ENCODE peak calls at places on chromosomes 2 and 18, in six cellular contexts. M is right atrium auricular region, D is heart right ventricle, Z is ovary, O is adipocyte, U is body of pancreas. I is an unnamed sample. For H3K9me3 and H3K27me3, the result is how much of the 10 kb centered on the place peaks cover.

GRCh38 chr18:4578449-4578848 is 123.3 kb upstream of the DLGAP1 start:
- DNase-seq in M (no peak), D (no peak), Z (no peak), O (no peak), U (no peak), I (no peak)

GRCh38 chr18:34576622-34577021 is 133.5 kb upstream of the DTNA start:
- DNase-seq in M (no peak), D (no peak), Z (no peak), O (no peak), U (no peak), I (no peak)

GRCh38 chr2:131641414-131642206 is 113.9 kb downstream of the CCDC74A start:
- DNase-seq in M (no peak), D (no peak), Z (no peak), O (peak), U (no peak), I (no peak)

GRCh38 chr2:162520959-162521358 is 177.0 kb downstream of the GCA start:
- DNase-seq in M (no peak), D (no peak), Z (no peak), O (no peak), U (no peak), I (no peak)

GRCh38 chr18:34023471-34023870 is 201.2 kb downstream of the NOL4 start:
- DNase-seq in M (no peak), D (no peak), Z (no peak), O (peak), U (no peak), I (no peak)

GRCh38 chr2:157536815-157537214 is 91.8 kb downstream of the ACVR1C start:
- DNase-seq in M (no peak), D (no peak), Z (no peak), O (no peak), U (no peak), I (no peak)

GRCh38 chr2:233429175-233429897 is 75.0 kb downstream of the DGKD start:
- DNase-seq in M (no peak), D (no peak), Z (no peak), O (no peak), U (no peak), I (no peak)

GRCh38 chr2:85733121-85733960 is 20.4 kb upstream of the ATOH8 start:
- DNase-seq in M (no peak), D (no peak), Z (no peak), O (no peak), U (no peak), I (no peak)

GRCh38 chr2:172680595-172681176 is 55.0 kb upstream of the RAPGEF4 start:
- DNase-seq in M (no peak), D (no peak), Z (no peak), O (no peak), U (no peak), I (no peak)

GRCh38 chr2:112777036-112777435 is 7.3 kb downstream of the IL1A start:
- DNase-seq in M (no peak), D (no peak), Z (no peak), O (no peak), U (no peak), I (no peak)

GRCh38 chr2:133346654-133347053 is 221.6 kb downstream of the NCKAP5 start:
- DNase-seq in M (no peak), D (no peak), Z (no peak), O (peak), U (no peak), I (no peak)

GRCh38 chr2:141423212-141423611 is 707.6 kb downstream of the LRP1B start:
- DNase-seq in M (no peak), D (no peak), Z (no peak), O (no peak), U (no peak), I (no peak)

GRCh38 chr2:177478907-177479306 is 86.3 kb downstream of the AGPS start:
- DNase-seq in M (no peak), D (no peak), Z (no peak), O (no peak), U (no peak), I (no peak)

GRCh38 chr18:12679183-12679786 is 21.4 kb upstream of the SPIRE1 start:
- DNase-seq in M (peak), D (peak), Z (peak), O (peak), U (no peak), I (peak)

DNA sequence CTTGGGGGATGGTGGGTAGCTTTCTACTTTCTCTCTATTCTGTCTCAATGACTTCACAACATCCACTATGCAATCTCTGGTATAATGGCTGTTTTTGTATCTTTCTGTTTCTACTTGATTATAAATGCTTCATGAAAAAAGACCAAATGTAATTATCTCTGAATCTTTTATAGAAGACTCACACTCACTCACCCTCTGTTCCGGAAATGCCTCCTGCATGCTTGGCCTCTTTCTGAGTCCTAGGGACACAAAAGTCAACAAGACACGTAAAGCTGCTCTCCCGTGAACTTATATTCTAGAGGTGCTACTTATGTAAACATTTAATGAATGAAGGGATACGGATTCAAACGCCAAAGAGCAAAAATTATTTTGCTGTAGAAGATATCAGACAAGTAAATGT is 502.2 kb upstream of the SOX11 start:
- DNase-seq in M (no peak), D (no peak), Z (no peak), O (no peak), U (no peak), I (no peak)
- H3K9me3 ChIP-seq in M (under half), D (under half), Z (under half), O (under half), U (under half), I (under half)

DNA sequence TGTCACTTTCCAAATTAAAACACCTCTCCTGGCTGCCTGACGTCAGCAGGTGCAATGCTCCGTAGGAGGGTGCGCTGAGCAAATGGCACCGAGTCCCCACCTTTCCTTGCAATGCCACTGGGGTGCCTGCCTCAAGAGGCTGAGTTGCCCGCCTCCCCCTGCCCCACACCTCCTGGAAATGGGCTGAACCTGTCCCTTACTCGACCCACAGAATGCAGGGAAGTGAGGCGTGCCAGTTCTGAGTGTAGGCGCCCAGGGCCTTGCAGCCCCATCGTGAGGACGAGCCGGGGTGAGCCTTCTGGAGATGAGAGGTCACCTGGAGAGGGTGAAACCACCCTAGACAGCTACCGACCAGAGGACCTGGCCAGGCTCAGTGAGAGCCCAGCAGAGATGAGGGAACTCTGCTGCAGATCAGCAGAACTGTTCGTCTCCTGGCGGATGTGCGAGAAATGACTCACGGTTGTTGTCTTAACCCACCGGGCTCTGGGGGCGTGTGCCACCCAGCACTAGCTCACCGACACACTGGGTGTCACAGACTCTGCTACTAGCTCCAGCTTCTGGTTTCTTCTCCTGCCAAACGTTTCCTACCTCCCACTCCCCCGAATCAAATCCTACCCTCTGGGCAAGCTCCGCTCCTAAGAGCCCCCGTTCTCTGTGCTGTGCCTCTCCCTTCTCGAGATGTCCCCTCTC is 168.7 kb upstream of the HDAC4 start:
- DNase-seq in M (no peak), D (no peak), Z (no peak), O (no peak), U (no peak), I (no peak)
- H3K27me3 ChIP-seq in M (under half), D (under half), Z (under half), O (under half), U (under half), I (under half)

DNA sequence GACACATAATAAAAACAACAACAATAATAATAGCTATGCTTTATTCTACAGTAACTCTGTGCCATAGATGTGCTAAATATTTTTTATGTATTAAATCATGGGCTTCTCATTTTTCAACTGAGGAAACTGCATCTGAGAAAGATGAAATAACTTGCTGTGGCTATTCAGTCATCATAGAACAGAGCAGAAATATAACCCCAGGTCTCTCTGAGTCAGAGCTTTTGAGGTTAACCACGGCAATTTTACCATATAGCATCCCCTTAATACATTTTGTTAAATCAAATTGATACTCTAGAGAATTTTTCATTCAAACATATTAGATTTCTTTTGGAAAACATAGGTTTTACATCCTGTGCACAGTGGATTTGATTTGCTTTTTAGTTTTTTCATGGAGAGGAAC is 586.6 kb upstream of the KLHL29 start:
- DNase-seq in M (no peak), D (no peak), Z (no peak), O (no peak), U (no peak), I (no peak)
- H3K9me3 ChIP-seq in M (under half), D (under half), Z (under half), O (under half), U (under half), I (under half)

GRCh38 chr2:29420484-29420883 is 305.3 kb downstream of the CLIP4 start:
- DNase-seq in M (no peak), D (no peak), Z (no peak), O (no peak), U (no peak), I (no peak)
- H3K27me3 ChIP-seq in M (under half), D (under half), Z (under half), O (under half), U (under half), I (under half)

GRCh38 chr2:89781962-89782361 is 1090.5 kb downstream of the RPIA start:
- DNase-seq in M (no peak), D (no peak), Z (no peak), O (no peak), U (no peak), I (no peak)
- H3K9me3 ChIP-seq in M (under half), D (half or more), Z (under half), O (half or more), U (under half), I (under half)

GRCh38 chr2:74512744-74513604 is 1.3 kb upstream of the TLX2 start:
- DNase-seq in M (no peak), D (no peak), Z (peak), O (no peak), U (no peak), I (no peak)
- H3K27me3 ChIP-seq in M (under half), D (half or more), Z (under half), O (half or more), U (half or more), I (half or more)

DNA sequence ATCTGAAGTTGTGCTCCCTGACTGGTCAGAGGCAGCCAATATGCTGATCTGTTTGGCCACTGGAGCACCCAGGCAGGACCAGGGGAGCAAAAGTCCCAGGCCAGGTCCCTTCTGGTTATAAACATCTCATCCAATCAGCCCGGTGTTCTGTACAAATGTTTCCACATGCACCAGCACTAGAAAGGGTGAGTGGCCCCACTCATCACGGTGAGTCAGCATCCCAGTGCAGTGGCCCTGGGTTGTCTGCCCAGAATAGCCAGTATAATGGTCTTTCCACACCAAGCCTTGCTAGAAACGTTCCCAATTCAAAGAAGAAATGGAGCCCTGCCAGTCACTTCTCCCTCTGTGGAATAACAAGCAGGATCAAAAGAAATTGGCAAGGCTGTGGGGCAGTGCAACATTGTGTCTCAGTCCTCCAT is 175.0 kb downstream of the SEPTIN10 start:
- DNase-seq in M (peak), D (no peak), Z (no peak), O (peak), U (no peak), I (no peak)
- H3K9me3 ChIP-seq in M (under half), D (under half), Z (under half), O (under half), U (under half), I (under half)

GRCh38 chr2:14633031-14633430 is 514 bp downstream of the LRATD1 start:
- DNase-seq in M (no peak), D (no peak), Z (peak), O (no peak), U (peak), I (peak)
- H3K27me3 ChIP-seq in M (under half), D (under half), Z (under half), O (under half), U (under half), I (under half)

GRCh38 chr18:48371854-48372598 is 37.2 kb downstream of the ZBTB7C start:
- DNase-seq in M (peak), D (no peak), Z (no peak), O (no peak), U (no peak), I (no peak)

GRCh38 chr18:48376934-48377333 is 32.2 kb downstream of the ZBTB7C start:
- DNase-seq in M (no peak), D (no peak), Z (no peak), O (no peak), U (no peak), I (no peak)

GRCh38 chr18:48376406-48376805 is 32.8 kb downstream of the ZBTB7C start:
- DNase-seq in M (peak), D (no peak), Z (no peak), O (no peak), U (no peak), I (no peak)

GRCh38 chr18:48375150-48375790 is 33.9 kb downstream of the ZBTB7C start:
- DNase-seq in M (peak), D (no peak), Z (no peak), O (no peak), U (no peak), I (no peak)

DNA sequence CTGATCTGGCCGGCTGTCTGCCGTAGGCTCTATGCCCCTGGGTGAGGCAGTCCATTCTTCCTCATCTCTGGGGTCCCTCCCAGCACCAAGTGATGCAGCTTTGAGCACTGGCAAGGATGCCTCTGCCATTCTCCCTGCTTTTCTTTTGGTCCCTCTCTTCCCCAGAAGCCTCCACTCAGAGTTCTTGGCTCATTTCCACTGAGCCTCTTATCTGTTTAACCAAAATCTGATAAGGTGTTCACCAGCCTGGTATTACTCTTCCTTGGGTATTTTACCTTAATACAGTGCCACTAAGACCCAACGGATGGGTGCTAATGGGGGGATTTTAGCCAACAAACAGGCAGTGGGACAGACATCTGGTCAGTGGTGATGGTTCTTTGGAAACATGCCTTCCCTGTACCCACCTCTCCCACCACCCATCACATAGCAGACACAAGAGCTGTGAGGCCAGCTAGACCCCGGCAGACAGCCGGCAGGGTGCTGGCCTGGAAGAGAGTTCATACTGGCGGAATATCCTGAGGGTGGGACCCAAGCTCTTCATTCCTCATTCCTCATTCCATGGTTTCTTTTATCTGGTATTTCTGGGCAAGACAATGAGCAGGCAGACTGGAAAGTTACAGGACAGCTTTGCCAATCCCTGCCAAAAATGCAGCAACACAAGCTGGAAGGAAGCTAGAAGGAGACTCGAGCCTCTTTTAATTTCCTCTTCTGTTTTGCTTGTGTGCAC is 34.6 kb downstream of the ZBTB7C start:
- DNase-seq in M (peak), D (no peak), Z (no peak), O (no peak), U (no peak), I (no peak)
- H3K9me3 ChIP-seq in M (under half), D (under half), Z (under half), O (under half), U (under half), I (under half)

GRCh38 chr2:120354935-120355845 is 9.3 kb downstream of the INHBB start:
- DNase-seq in M (no peak), D (no peak), Z (no peak), O (no peak), U (no peak), I (no peak)

GRCh38 chr2:120353931-120354330 is 8.0 kb downstream of the INHBB start:
- DNase-seq in M (no peak), D (no peak), Z (no peak), O (no peak), U (no peak), I (no peak)

GRCh38 chr2:120353591-120353898 is 7.6 kb downstream of the INHBB start:
- DNase-seq in M (no peak), D (no peak), Z (no peak), O (no peak), U (no peak), I (no peak)

GRCh38 chr2:120355867-120356266 is 9.9 kb downstream of the INHBB start:
- DNase-seq in M (no peak), D (no peak), Z (no peak), O (no peak), U (no peak), I (no peak)

GRCh38 chr2:120354467-120354866 is 8.5 kb downstream of the INHBB start:
- DNase-seq in M (no peak), D (no peak), Z (no peak), O (no peak), U (no peak), I (no peak)
- H3K27me3 ChIP-seq in M (under half), D (under half), Z (under half), O (under half), U (under half), I (under half)

I was measured in colonic mucosa.